ENCODE peak calls at places on chromosomes 2 and 18, in four cellular contexts. One of them, this sample, is unnamed.

GRCh38 chr2:161250864-161251436 is 57.3 kb upstream of the PSMD14 start:
- DNase-seq in Calu3: peak; percentile 58
- DNase-seq in HEK293T: peak; percentile 61
- DNase-seq in endothelial cell: peak; percentile 25
- DNase-seq in this sample: peak; percentile 45

GRCh38 chr18:55266981-55267380 is 307.7 kb upstream of the CCDC68 start:
- DNase-seq in HEK293T: no peak
- DNase-seq in Calu3: no peak
- DNase-seq in endothelial cell: no peak
- DNase-seq in this sample: no peak

GRCh38 chr18:54086046-54086802 is 138.2 kb downstream of the MBD2 start:
- DNase-seq in HEK293T: no peak
- DNase-seq in endothelial cell: no peak
- DNase-seq in Calu3: no peak
- DNase-seq in this sample: no peak

GRCh38 chr2:177708660-177709328 is 316.2 kb downstream of the AGPS start:
- DNase-seq in endothelial cell: no peak
- DNase-seq in Calu3: no peak
- DNase-seq in HEK293T: no peak
- DNase-seq in this sample: no peak

GRCh38 chr18:31487251-31488015 is 10.5 kb upstream of the DSG2 start:
- DNase-seq in Calu3: peak; percentile 60
- DNase-seq in endothelial cell: no peak
- DNase-seq in HEK293T: no peak
- DNase-seq in this sample: no peak

GRCh38 chr2:181371782-181372292 is 85.3 kb upstream of the ITGA4 start:
- DNase-seq in Calu3: no peak
- DNase-seq in endothelial cell: no peak
- DNase-seq in HEK293T: no peak
- DNase-seq in this sample: no peak

GRCh38 chr2:161136696-161137324 is 23.4 kb upstream of the TANK start:
- DNase-seq in endothelial cell: no peak
- DNase-seq in Calu3: peak; percentile 26
- DNase-seq in HEK293T: no peak
- DNase-seq in this sample: no peak

GRCh38 chr2:63189026-63189425 is 138.4 kb downstream of the OTX1 start:
- DNase-seq in endothelial cell: peak; percentile 44
- DNase-seq in HEK293T: peak; percentile 59
- DNase-seq in Calu3: peak; percentile 68
- DNase-seq in this sample: peak; percentile 46

GRCh38 chr2:27322301-27322765 is 564 bp downstream of the MPV17 start:
- DNase-seq in endothelial cell: no peak
- DNase-seq in HEK293T: peak; percentile 21
- DNase-seq in Calu3: peak; percentile 15
- DNase-seq in this sample: no peak

GRCh38 chr2:241202681-241203080 is 14.2 kb downstream of the ANO7 start:
- DNase-seq in endothelial cell: no peak
- DNase-seq in Calu3: no peak
- DNase-seq in HEK293T: no peak
- DNase-seq in this sample: no peak

GRCh38 chr2:177998006-177998405 is 74.6 kb downstream of the PDE11A start:
- DNase-seq in HEK293T: no peak
- DNase-seq in Calu3: no peak
- DNase-seq in endothelial cell: no peak
- DNase-seq in this sample: no peak

GRCh38 chr2:180630756-180631155 is 349.6 kb upstream of the UBE2E3 start:
- DNase-seq in endothelial cell: no peak
- DNase-seq in HEK293T: no peak
- DNase-seq in Calu3: no peak
- DNase-seq in this sample: no peak

GRCh38 chr2:124908411-124908810 is 883.3 kb downstream of the CNTNAP5 start:
- DNase-seq in endothelial cell: no peak
- DNase-seq in HEK293T: no peak
- DNase-seq in Calu3: no peak
- DNase-seq in this sample: no peak

GRCh38 chr2:150487537-150488429 is at the start of gene RND3:
- DNase-seq in HEK293T: peak; percentile 87
- DNase-seq in endothelial cell: peak; percentile 93
- DNase-seq in Calu3: peak; percentile 96
- DNase-seq in this sample: peak; percentile 87

GRCh38 chr2:200308421-200309295 is 2.2 kb downstream of the SPATS2L start:
- DNase-seq in Calu3: no peak
- DNase-seq in HEK293T: no peak
- DNase-seq in endothelial cell: no peak
- DNase-seq in this sample: no peak

GRCh38 chr2:182642328-182642727 is 73.7 kb upstream of the DNAJC10 start:
- DNase-seq in endothelial cell: peak; percentile 18
- DNase-seq in HEK293T: peak; percentile 64
- DNase-seq in Calu3: peak; percentile 72
- DNase-seq in this sample: peak; percentile 44

GRCh38 chr2:189104926-189105325 is 74.6 kb downstream of the COL5A2 start:
- DNase-seq in Calu3: no peak
- DNase-seq in HEK293T: no peak
- DNase-seq in endothelial cell: no peak
- DNase-seq in this sample: no peak